ENCODE peak calls at places on chromosomes 5 and 9, in seven cellular contexts. N is heart left ventricle, V is adipocyte, E is hepatocyte, L is GOT3, K is substantia nigra, F is stromal cell of bone marrow. I is an unnamed sample.

GRCh38 chr9:96232539-96233241 is 69.3 kb downstream of the HSD17B3 start:
- DNase-seq in N (peak), V (peak), E (peak), L (no peak), K (peak), F (peak), I (no peak)

GRCh38 chr5:169628891-169629290 is 8.2 kb upstream of the DOCK2 start:
- DNase-seq in N (no peak), V (peak), E (no peak), L (no peak), K (no peak), F (peak), I (no peak)

GRCh38 chr9:109934499-109935214 is 154.7 kb downstream of the PALM2AKAP2 start:
- DNase-seq in N (no peak), V (no peak), E (no peak), L (no peak), K (no peak), F (peak), I (no peak)

GRCh38 chr9:3513265-3513818 is 12.5 kb downstream of the RFX3 start:
- DNase-seq in N (no peak), V (no peak), E (no peak), L (no peak), K (no peak), F (no peak), I (no peak)

GRCh38 chr5:132056610-132057497 is 3.6 kb upstream of the IL3 start:
- DNase-seq in N (peak), V (no peak), E (no peak), L (no peak), K (no peak), F (no peak), I (no peak)

GRCh38 chr9:114431770-114432169 is 44.0 kb upstream of the AKNA start:
- DNase-seq in N (no peak), V (no peak), E (no peak), L (no peak), K (no peak), F (no peak), I (no peak)

GRCh38 chr5:149775785-149776184 is 45.7 kb downstream of the PPARGC1B start:
- DNase-seq in N (no peak), V (no peak), E (peak), L (no peak), K (no peak), F (no peak), I (no peak)

GRCh38 chr9:131837316-131837715 is 97.4 kb upstream of the RAPGEF1 start:
- DNase-seq in N (peak), V (no peak), E (peak), L (no peak), K (peak), F (no peak), I (no peak)

GRCh38 chr9:123893831-123894460 is 36.0 kb downstream of the DENND1A start:
- DNase-seq in N (no peak), V (peak), E (no peak), L (no peak), K (no peak), F (peak), I (no peak)

GRCh38 chr5:59542841-59543825 is 350.4 kb downstream of the PDE4D start:
- DNase-seq in N (peak), V (no peak), E (peak), L (no peak), K (peak), F (no peak), I (peak)

GRCh38 chr5:31962928-31963327 is 211.2 kb downstream of the GOLPH3 start:
- DNase-seq in N (no peak), V (no peak), E (peak), L (no peak), K (no peak), F (no peak), I (peak)

GRCh38 chr5:137206030-137206715 is 293.0 kb downstream of the SPOCK1 start:
- DNase-seq in N (no peak), V (peak), E (peak), L (no peak), K (no peak), F (no peak), I (peak)

GRCh38 chr5:159343295-159344094 is 13.2 kb upstream of the IL12B start:
- DNase-seq in N (no peak), V (no peak), E (peak), L (no peak), K (no peak), F (no peak), I (no peak)

GRCh38 chr5:180172447-180173197 is 36.4 kb downstream of the RASGEF1C start:
- DNase-seq in N (no peak), V (no peak), E (peak), L (no peak), K (peak), F (no peak), I (no peak)

GRCh38 chr9:129570450-129571297 is 50.2 kb downstream of the C9orf50 start:
- DNase-seq in N (no peak), V (peak), E (peak), L (no peak), K (peak), F (peak), I (peak)

GRCh38 chr5:8720476-8720875 is 825.4 kb downstream of the SEMA5A start:
- DNase-seq in N (no peak), V (no peak), E (no peak), L (no peak), K (no peak), F (no peak), I (no peak)

GRCh38 chr5:673837-674629 is 19.1 kb downstream of the TPPP start:
- DNase-seq in N (peak), V (no peak), E (no peak), L (no peak), K (no peak), F (no peak), I (no peak)

GRCh38 chr9:94002316-94003140 is 47.4 kb upstream of the BARX1 start:
- DNase-seq in N (no peak), V (peak), E (peak), L (no peak), K (no peak), F (no peak), I (peak)

GRCh38 chr9:104608336-104608735 is 2.9 kb upstream of the OR13C2 start:
- DNase-seq in N (no peak), V (peak), E (no peak), L (no peak), K (no peak), F (no peak), I (no peak)

GRCh38 chr5:124742983-124743533 is 3.4 kb downstream of the ZNF608 start:
- DNase-seq in N (no peak), V (peak), E (peak), L (no peak), K (no peak), F (no peak), I (peak)

GRCh38 chr5:172911976-172912375 is 47.2 kb upstream of the RPL26L1 start:
- DNase-seq in N (no peak), V (peak), E (no peak), L (no peak), K (no peak), F (no peak), I (no peak)

GRCh38 chr5:137374110-137374853 is 124.8 kb downstream of the SPOCK1 start:
- DNase-seq in N (no peak), V (no peak), E (peak), L (no peak), K (peak), F (no peak), I (no peak)

GRCh38 chr9:136854113-136854841 is 2.1 kb downstream of the MAMDC4 start:
- DNase-seq in N (no peak), V (no peak), E (no peak), L (no peak), K (no peak), F (no peak), I (no peak)

GRCh38 chr9:137115394-137116026 is 977 bp upstream of the DPP7 start:
- DNase-seq in N (no peak), V (no peak), E (no peak), L (no peak), K (no peak), F (no peak), I (no peak)

GRCh38 chr5:90113108-90113507 is 296.4 kb downstream of the CETN3 start:
- DNase-seq in N (no peak), V (no peak), E (no peak), L (no peak), K (no peak), F (no peak), I (no peak)

GRCh38 chr5:32903613-32904012 is 192.5 kb downstream of the NPR3 start:
- DNase-seq in N (no peak), V (no peak), E (no peak), L (no peak), K (no peak), F (no peak), I (no peak)

GRCh38 chr5:141492168-141492885 is 3.4 kb downstream of the PCDHGC5 start:
- DNase-seq in N (no peak), V (no peak), E (no peak), L (no peak), K (peak), F (no peak), I (no peak)

GRCh38 chr5:100464418-100464817 is 70.8 kb upstream of the FAM174A start:
- DNase-seq in N (no peak), V (peak), E (peak), L (no peak), K (no peak), F (peak), I (peak)

I was measured in astrocyte of the cerebellum.